ENCODE peak calls at places on chromosomes 7 and 10, in five cellular contexts. P is Right ventricle myocardium superior, V is left cardiac atrium, B is Panc1, G is gastroesophageal sphincter. R is an unnamed sample.

GRCh38 chr7:77897004-77897547 is 98.5 kb downstream of the PHTF2 start:
- ATAC-seq in P (no peak), V (no peak), B (no peak), G (no peak), R (no peak)

GRCh38 chr7:40866601-40867000 is 731.8 kb downstream of the SUGCT start:
- ATAC-seq in P (no peak), V (peak), B (peak), G (peak), R (no peak)

GRCh38 chr7:27244488-27245123 is 2.0 kb downstream of the EVX1 start:
- ATAC-seq in P (no peak), V (no peak), B (no peak), G (no peak), R (no peak)

GRCh38 chr7:143250822-143251221 is 12.4 kb upstream of the GSTK1 start:
- ATAC-seq in P (no peak), V (no peak), B (no peak), G (no peak), R (no peak)

GRCh38 chr10:35723992-35724391 is 81.9 kb upstream of the FZD8 start:
- ATAC-seq in P (no peak), V (peak), B (no peak), G (no peak), R (no peak)

GRCh38 chr7:139109188-139109982 is at the start of gene ZC3HAV1:
- ATAC-seq in P (peak), V (peak), B (peak), G (peak), R (peak)

GRCh38 chr7:104838537-104839299 is 175.3 kb upstream of the KMT2E start:
- ATAC-seq in P (no peak), V (no peak), B (no peak), G (no peak), R (peak)

GRCh38 chr10:84312816-84313215 is 15.6 kb upstream of the CCSER2 start:
- ATAC-seq in P (no peak), V (no peak), B (no peak), G (no peak), R (no peak)

GRCh38 chr7:26346611-26347200 is 55.0 kb downstream of the SNX10 start:
- ATAC-seq in P (no peak), V (peak), B (peak), G (no peak), R (no peak)

GRCh38 chr10:11210211-11210922 is 192.7 kb downstream of the CELF2 start:
- ATAC-seq in P (peak), V (peak), B (no peak), G (no peak), R (no peak)

GRCh38 chr7:106285801-106286492 is 1.2 kb upstream of the NAMPT start:
- ATAC-seq in P (no peak), V (peak), B (no peak), G (no peak), R (peak)

GRCh38 chr7:159157714-159158113 is 13.0 kb upstream of the VIPR2 start:
- ATAC-seq in P (no peak), V (no peak), B (no peak), G (no peak), R (no peak)

GRCh38 chr10:64209574-64209973 is 688.4 kb downstream of the REEP3 start:
- ATAC-seq in P (peak), V (peak), B (no peak), G (peak), R (no peak)

GRCh38 chr7:26419198-26419597 is 127.5 kb downstream of the SNX10 start:
- ATAC-seq in P (no peak), V (no peak), B (no peak), G (no peak), R (no peak)

GRCh38 chr7:133961724-133962123 is 165.4 kb upstream of the LRGUK start:
- ATAC-seq in P (no peak), V (no peak), B (no peak), G (no peak), R (no peak)

GRCh38 chr10:92045641-92046106 is 122.1 kb downstream of the BTAF1 start:
- ATAC-seq in P (peak), V (peak), B (no peak), G (no peak), R (peak)

GRCh38 chr10:69492746-69493462 is 41.6 kb downstream of the TSPAN15 start:
- ATAC-seq in P (no peak), V (peak), B (no peak), G (no peak), R (no peak)

GRCh38 chr7:16945372-16945771 is 63.6 kb upstream of the AGR3 start:
- ATAC-seq in P (no peak), V (no peak), B (no peak), G (no peak), R (no peak)